ENCODE peak calls at places on chromosomes 11 and 22, in seven cellular contexts. L is HepG2, P is H1, F is HCT116, Y is Panc1, H is GM12878, X is K562. Q is an unnamed sample.

GRCh38 chr11:44320289-44320973 is 10.5 kb upstream of the ALX4 start:
- DNase-seq in L (no peak), Y (no peak), F (no peak), P (no peak), H (no peak), X (no peak), Q (no peak)

GRCh38 chr11:124800226-124800929 is at the start of gene MSANTD2:
- DNase-seq in F (peak; percentile 42), X (peak; percentile 76), P (peak; percentile 29), Y (peak; percentile 17), H (no peak), L (peak; percentile 46), Q (peak; percentile 93)

GRCh38 chr11:69439651-69440464 is 41.6 kb upstream of the LINC01488 start:
- DNase-seq in H (no peak), L (no peak), Y (no peak), X (no peak), F (no peak), P (no peak), Q (no peak)

GRCh38 chr11:18001191-18001590 is 11.7 kb downstream of the SERGEF start:
- DNase-seq in X (no peak), H (no peak), L (no peak), P (no peak), Y (no peak), F (no peak), Q (no peak)

GRCh38 chr22:19877626-19878339 is 23.1 kb upstream of the GNB1L start:
- DNase-seq in X (no peak), L (no peak), Y (no peak), F (no peak), P (no peak), H (no peak), Q (no peak)

GRCh38 chr22:39873963-39874362 is 19.6 kb downstream of the ENTHD1 start:
- DNase-seq in F (no peak), X (no peak), H (no peak), Y (no peak), L (no peak), P (no peak), Q (no peak)

GRCh38 chr11:73204711-73205121 is 13.4 kb upstream of the P2RY2 start:
- DNase-seq in P (no peak), Y (no peak), H (no peak), X (no peak), L (no peak), F (no peak), Q (no peak)

GRCh38 chr11:86484164-86484794 is 109.6 kb downstream of the CCDC81 start:
- DNase-seq in P (no peak), Y (peak; percentile 90), H (no peak), F (peak; percentile 31), X (peak; percentile 74), L (peak; percentile 81), Q (no peak)

GRCh38 chr11:111413849-111414248 is 34.8 kb upstream of the POU2AF1 start:
- DNase-seq in F (no peak), H (no peak), X (no peak), Y (no peak), L (no peak), P (no peak), Q (no peak)

GRCh38 chr22:40190501-40190900 is 12.8 kb downstream of the TNRC6B start:
- DNase-seq in F (no peak), H (no peak), Y (no peak), X (peak; percentile 70), L (no peak), P (no peak), Q (no peak)

GRCh38 chr11:34065505-34066203 is 14.1 kb downstream of the CAPRIN1 start:
- DNase-seq in H (no peak), X (no peak), P (no peak), L (no peak), Y (no peak), F (no peak), Q (no peak)

GRCh38 chr11:73334244-73335203 is 26.4 kb downstream of the ARHGEF17 start:
- DNase-seq in Y (no peak), P (no peak), F (peak; percentile 15), H (no peak), X (peak; percentile 70), L (peak; percentile 45), Q (peak; percentile 83)

GRCh38 chr22:16958475-16958874 is 49.5 kb downstream of the GAB4 start:
- DNase-seq in P (no peak), F (no peak), H (no peak), L (no peak), Y (no peak), X (peak; percentile 7), Q (no peak)

GRCh38 chr11:47271961-47272661 is 2.2 kb downstream of the MADD start:
- DNase-seq in X (no peak), P (no peak), Y (no peak), H (no peak), L (no peak), F (no peak), Q (peak; percentile 31)

GRCh38 chr11:34075178-34075820 is 23.8 kb downstream of the CAPRIN1 start:
- DNase-seq in F (peak; percentile 60), L (no peak), H (no peak), X (no peak), P (no peak), Y (no peak), Q (no peak)

GRCh38 chr11:63999349-64000025 is 13.2 kb downstream of the OTUB1 start:
- DNase-seq in P (peak; percentile 46), L (no peak), F (no peak), H (no peak), X (peak; percentile 85), Y (no peak), Q (peak; percentile 66)
- TF ChIP-seq SIN3A in P (no peak), L (no peak), F (no peak), H (no peak), X (no peak), Y (no peak), Q (no peak)

GRCh38 chr22:47607486-47607885 is 845.0 kb downstream of the TBC1D22A start:
- DNase-seq in F (no peak), L (no peak), H (no peak), Y (no peak), P (no peak), X (no peak), Q (no peak)

GRCh38 chr22:47610766-47611165 is 848.3 kb downstream of the TBC1D22A start:
- DNase-seq in L (no peak), F (no peak), H (no peak), P (no peak), Y (no peak), X (peak; percentile 19), Q (no peak)

GRCh38 chr22:47610281-47610680 is 847.8 kb downstream of the TBC1D22A start:
- DNase-seq in H (no peak), X (no peak), L (no peak), F (no peak), P (no peak), Y (no peak), Q (no peak)

GRCh38 chr22:47608421-47608820 is 846.0 kb downstream of the TBC1D22A start:
- DNase-seq in H (no peak), Y (no peak), P (no peak), L (no peak), F (no peak), X (no peak), Q (no peak)

GRCh38 chr22:47609653-47610052 is 847.2 kb downstream of the TBC1D22A start:
- DNase-seq in Y (no peak), F (no peak), H (no peak), P (no peak), L (no peak), X (no peak), Q (no peak)
- TF ChIP-seq SIN3A in Y (no peak), F (no peak), H (no peak), P (no peak), L (no peak), X (no peak), Q (no peak)

DNA sequence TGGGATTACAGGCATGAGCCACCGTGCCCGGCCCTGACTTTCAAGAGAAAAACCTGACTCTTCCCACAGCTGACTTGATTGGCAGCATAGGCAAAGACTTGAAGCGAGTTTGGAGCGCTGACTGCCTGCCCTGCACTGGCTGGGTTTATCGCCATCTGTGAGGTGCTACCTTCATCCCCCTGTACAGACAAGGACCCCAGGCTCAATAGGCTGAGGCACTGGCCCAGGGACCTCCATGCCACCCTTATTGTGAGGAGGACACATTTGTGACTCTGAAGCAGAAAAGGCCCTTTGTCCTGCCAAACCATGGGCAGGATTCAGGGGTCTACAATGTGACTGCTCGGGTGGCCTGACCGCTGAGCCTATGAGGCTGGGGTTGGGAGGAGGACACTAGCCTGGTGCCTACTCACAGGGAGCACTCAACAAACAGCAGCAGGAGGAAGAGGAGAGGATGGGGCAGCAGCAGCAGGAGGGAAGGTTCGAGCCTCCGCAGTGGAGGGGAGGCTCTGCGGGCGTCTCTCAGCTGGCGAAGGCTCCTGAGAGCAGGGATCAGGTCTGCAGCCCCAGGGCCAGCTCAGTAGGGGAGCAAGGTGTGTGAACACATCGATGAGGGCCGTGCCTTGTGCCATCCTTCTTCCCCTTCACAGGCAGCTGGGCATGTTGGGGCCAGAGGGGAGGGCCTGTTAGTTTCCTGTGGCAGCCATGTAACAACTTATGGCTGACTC is 72.9 kb upstream of the WNT7B start:
- DNase-seq in X (no peak), Y (no peak), P (no peak), L (no peak), H (no peak), F (no peak), Q (no peak)
- TF ChIP-seq SIN3A in X (no peak), Y (no peak), P (no peak), L (no peak), H (no peak), F (no peak), Q (no peak)

GRCh38 chr22:37970864-37971263 is 13.5 kb downstream of the SOX10 start:
- DNase-seq in Y (no peak), X (no peak), L (no peak), H (no peak), F (no peak), P (no peak), Q (no peak)

GRCh38 chr22:37971475-37972434 is 12.6 kb downstream of the SOX10 start:
- DNase-seq in F (no peak), X (no peak), H (no peak), P (peak; percentile 44), Y (no peak), L (no peak), Q (no peak)

GRCh38 chr22:37972527-37972926 is 11.8 kb downstream of the SOX10 start:
- DNase-seq in Y (no peak), F (no peak), P (no peak), H (no peak), X (no peak), L (no peak), Q (no peak)

GRCh38 chr22:37976547-37976946 is 7.8 kb downstream of the SOX10 start:
- DNase-seq in X (no peak), F (no peak), H (no peak), L (no peak), Y (no peak), P (no peak), Q (no peak)

DNA sequence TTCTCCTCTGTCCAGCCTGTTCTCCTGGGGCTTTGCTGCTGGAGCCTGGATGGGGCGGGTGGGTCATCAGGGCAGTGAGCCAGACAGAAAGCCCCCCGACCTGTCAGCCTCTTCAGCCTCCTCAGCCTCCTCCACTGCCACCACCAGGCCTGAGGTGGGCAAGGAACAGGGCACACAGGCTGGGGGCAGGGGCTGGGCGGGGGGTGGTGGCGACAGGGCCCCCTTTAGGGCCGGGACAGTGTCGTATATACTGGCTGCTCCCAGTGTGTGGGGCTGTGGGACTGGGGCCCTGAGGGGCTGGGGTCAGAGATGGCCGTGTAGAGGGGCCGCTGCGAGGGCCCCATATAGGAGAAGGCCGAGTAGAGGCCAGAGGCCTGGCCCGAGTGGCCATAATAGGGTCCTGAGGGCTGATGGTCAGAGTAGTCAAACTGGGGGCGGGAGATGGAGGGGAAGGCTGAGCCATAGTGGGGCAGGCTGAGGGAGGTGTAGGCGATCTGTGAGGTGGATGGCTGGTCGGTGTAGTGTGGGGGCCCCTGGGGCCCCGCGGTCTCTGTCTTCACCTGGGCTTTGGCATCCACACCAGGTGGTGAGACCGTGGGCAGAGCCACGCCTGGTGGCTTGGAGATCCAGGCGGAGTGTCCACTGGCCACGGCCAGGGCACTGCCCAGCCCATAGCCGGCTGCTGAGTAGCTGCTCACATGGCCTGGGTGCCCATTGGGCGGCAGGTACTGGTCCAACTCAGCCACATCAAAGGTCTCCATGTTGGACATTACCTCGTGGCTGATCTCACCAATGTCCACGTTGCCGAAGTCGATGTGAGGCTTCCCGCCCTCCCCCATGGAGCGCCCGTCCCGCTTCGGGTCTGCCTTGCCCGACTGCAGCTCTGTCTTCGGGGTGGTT is 10.8 kb downstream of the SOX10 start:
- DNase-seq in L (no peak), P (no peak), X (no peak), H (no peak), Y (no peak), F (no peak), Q (no peak)
- TF ChIP-seq SIN3A in L (no peak), P (no peak), X (no peak), H (no peak), Y (no peak), F (no peak), Q (no peak)

Q was measured in SK-N-SH.